ENCODE peak calls at places on chromosomes 13 and 19, in four cellular contexts. Z is PC-3, R is HCT116, L is fibroblast of lung. Y is an unnamed sample.

GRCh38 chr19:10142701-10143375 is 23.1 kb upstream of the EIF3G start:
- DNase-seq in R (no peak), Z (no peak), L (no peak), Y (no peak)

GRCh38 chr19:16445238-16446107 is 26.3 kb downstream of the EPS15L1 start:
- DNase-seq in R (no peak), Z (peak; percentile 52), L (peak; percentile 18), Y (no peak)

GRCh38 chr13:113849981-113850721 is 13.7 kb downstream of the GAS6 start:
- DNase-seq in L (no peak), Z (no peak), R (no peak), Y (no peak)

GRCh38 chr19:13044160-13044853 is 49.0 kb downstream of the NFIX start:
- DNase-seq in Z (peak; percentile 56), R (no peak), L (no peak), Y (no peak)

GRCh38 chr19:56623006-56623405 is 20.0 kb upstream of the SMIM17 start:
- DNase-seq in R (no peak), Z (no peak), L (no peak), Y (no peak)

GRCh38 chr19:13487985-13488384 is 18.3 kb downstream of the CACNA1A start:
- DNase-seq in L (no peak), R (no peak), Z (no peak), Y (no peak)

GRCh38 chr19:3606690-3607289 is at the start of gene TBXA2R:
- DNase-seq in R (peak; percentile 19), Z (peak; percentile 59), L (peak; percentile 48), Y (peak; percentile 64)

GRCh38 chr13:98543380-98544104 is 33.4 kb downstream of the STK24 start:
- DNase-seq in L (no peak), R (no peak), Z (no peak), Y (no peak)

GRCh38 chr19:5719274-5719960 is 529 bp downstream of the LONP1 start:
- DNase-seq in R (no peak), Z (no peak), L (no peak), Y (peak; percentile 40)

GRCh38 chr13:31996611-31997010 is 35.0 kb upstream of the FRY start:
- DNase-seq in Z (no peak), R (no peak), L (no peak), Y (no peak)

GRCh38 chr13:103243495-103243894 is 177.3 kb upstream of the SLC10A2 start:
- DNase-seq in R (no peak), L (no peak), Z (no peak), Y (no peak)

GRCh38 chr19:56141416-56141992 is 417 bp downstream of the ZNF444 start:
- DNase-seq in Z (no peak), L (no peak), R (no peak), Y (peak; percentile 59)

GRCh38 chr13:75368167-75368566 is 113.8 kb downstream of the TBC1D4 start:
- DNase-seq in Z (peak; percentile 65), R (peak; percentile 38), L (peak; percentile 93), Y (no peak)

GRCh38 chr13:109941951-109942350 is 155.6 kb upstream of the IRS2 start:
- DNase-seq in R (no peak), L (peak; percentile 46), Z (no peak), Y (no peak)

GRCh38 chr19:4375164-4375619 is 25.2 kb downstream of the SH3GL1 start:
- DNase-seq in R (no peak), L (no peak), Z (peak; percentile 95), Y (no peak)

GRCh38 chr19:571127-571974 is 1.0 kb upstream of the BSG start:
- DNase-seq in Z (peak; percentile 68), R (no peak), L (peak; percentile 40), Y (peak; percentile 71)

GRCh38 chr13:51524312-51524711 is 60.0 kb upstream of the WDFY2 start:
- DNase-seq in L (peak; percentile 46), Z (peak; percentile 69), R (no peak), Y (no peak)

GRCh38 chr13:33454844-33455256 is 169.3 kb upstream of the STARD13 start:
- DNase-seq in Z (peak; percentile 56), R (no peak), L (peak; percentile 6), Y (no peak)

GRCh38 chr19:35986664-35987570 is 8.1 kb upstream of the SDHAF1 start:
- DNase-seq in R (no peak), Z (no peak), L (no peak), Y (peak; percentile 76)

GRCh38 chr19:35134601-35135091 is at the start of gene LGI4:
- DNase-seq in R (no peak), Z (no peak), L (no peak), Y (peak; percentile 16)

GRCh38 chr13:33236021-33236420 is 49.5 kb downstream of the STARD13 start:
- DNase-seq in R (no peak), Z (peak; percentile 85), L (peak; percentile 65), Y (no peak)

GRCh38 chr13:80604094-80604493 is 263.2 kb upstream of the SPRY2 start:
- DNase-seq in R (no peak), Z (peak; percentile 4), L (no peak), Y (peak; percentile 4)

DNA sequence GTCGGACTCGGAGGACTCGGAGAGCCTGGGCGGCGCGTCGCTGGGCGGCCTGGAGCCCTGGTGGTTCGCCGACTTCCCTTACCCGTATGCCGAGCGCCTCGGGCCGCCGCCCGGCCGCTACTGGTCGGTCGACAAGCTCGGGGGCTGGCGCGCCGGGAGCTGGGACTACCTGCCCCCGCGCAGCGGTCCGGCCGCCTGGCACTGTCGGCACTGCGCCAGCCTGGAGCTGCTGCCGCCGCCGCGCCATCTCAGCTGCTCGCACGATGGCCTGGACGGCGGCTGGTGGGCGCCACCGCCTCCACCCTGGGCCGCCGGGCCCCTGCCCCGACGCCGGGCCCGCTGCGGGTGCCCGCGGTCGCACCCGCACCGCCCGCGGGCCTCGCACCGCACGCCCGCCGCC is 2.5 kb upstream of the GRWD1 start:
- DNase-seq in Z (no peak), L (no peak), R (no peak), Y (peak; percentile 26)
- TF ChIP-seq EZH2 in Z (no peak), L (peak; percentile 72), R (no peak), Y (peak; percentile 11)

GRCh38 chr19:19475845-19476828 is 39.2 kb downstream of the TSSK6 start:
- DNase-seq in R (no peak), L (no peak), Z (peak; percentile 36), Y (peak; percentile 60)
- TF ChIP-seq CTCF in R (peak; percentile 34), L (peak; percentile 48), Z (peak; percentile 59), Y (peak; percentile 56)

GRCh38 chr13:112054616-112055015 is 12.3 kb upstream of the SOX1 start:
- DNase-seq in Z (no peak), R (no peak), L (no peak), Y (no peak)
- TF ChIP-seq EZH2 in Z (no peak), R (no peak), L (no peak), Y (peak; percentile 65)

GRCh38 chr19:15250635-15250993 is 18.4 kb upstream of the EPHX3 start:
- DNase-seq in Z (no peak), R (no peak), L (no peak), Y (no peak)

GRCh38 chr19:15253076-15253475 is 20.8 kb upstream of the EPHX3 start:
- DNase-seq in L (no peak), R (no peak), Z (no peak), Y (no peak)

GRCh38 chr19:15252398-15253018 is 20.3 kb upstream of the EPHX3 start:
- DNase-seq in Z (no peak), L (peak; percentile 55), R (no peak), Y (peak; percentile 55)

GRCh38 chr19:15251010-15251748 is 18.9 kb upstream of the EPHX3 start:
- DNase-seq in R (no peak), Z (no peak), L (peak; percentile 63), Y (no peak)

GRCh38 chr19:15251749-15252397 is 19.6 kb upstream of the EPHX3 start:
- DNase-seq in L (peak; percentile 98), Z (peak; percentile 55), R (no peak), Y (peak; percentile 88)
- TF ChIP-seq CTCF in L (peak; percentile 53), Z (peak; percentile 55), R (peak; percentile 49), Y (peak; percentile 60)

DNA sequence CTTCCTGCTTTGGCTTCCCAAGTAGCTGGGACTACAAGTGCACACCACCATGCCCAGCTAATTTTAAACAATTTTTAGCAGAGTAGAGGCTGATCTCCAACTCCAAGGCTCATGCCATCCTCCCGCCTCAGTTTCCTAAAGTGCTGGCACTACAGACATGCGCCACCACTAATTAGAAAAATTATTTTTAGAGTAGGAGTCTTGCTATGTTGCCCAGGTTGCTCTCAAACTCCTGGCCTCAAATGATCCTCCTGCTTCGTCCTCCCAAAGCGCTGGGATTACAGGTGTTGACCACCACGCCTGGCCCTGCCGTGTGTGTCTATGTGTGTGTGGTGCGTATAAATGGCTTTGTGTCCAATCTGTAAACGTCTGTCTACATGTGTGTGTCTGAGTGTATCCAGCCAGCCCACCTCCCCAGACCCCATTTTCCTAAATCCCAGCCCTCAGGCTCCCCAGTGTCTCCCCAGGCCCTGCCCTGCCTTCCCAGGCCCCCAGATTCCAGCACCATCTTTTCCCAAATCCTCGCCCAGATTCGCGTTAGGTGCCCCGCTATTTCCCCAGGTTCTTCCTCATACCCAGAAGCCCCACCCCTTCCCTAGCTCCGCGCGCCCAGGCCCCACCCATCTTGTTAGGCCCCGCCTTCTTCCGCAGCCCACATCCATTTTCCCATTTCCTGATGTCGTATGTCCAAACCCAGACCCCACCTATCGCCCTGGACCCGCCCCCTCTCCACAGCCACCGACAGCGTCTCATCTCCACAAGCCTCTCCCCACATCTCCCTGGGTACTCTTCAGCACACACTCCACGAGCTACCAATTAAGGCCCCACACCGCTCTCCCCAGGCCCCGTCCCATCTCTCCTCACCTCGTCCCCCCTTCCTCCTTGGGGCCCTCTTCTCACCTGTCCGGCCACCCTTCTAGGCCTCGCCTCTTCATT is 24.9 kb downstream of the SLC8A2 start:
- DNase-seq in R (peak; percentile 81), Z (peak; percentile 16), L (no peak), Y (peak; percentile 79)
- TF ChIP-seq EZH2 in R (no peak), Z (no peak), L (no peak), Y (no peak)

DNA sequence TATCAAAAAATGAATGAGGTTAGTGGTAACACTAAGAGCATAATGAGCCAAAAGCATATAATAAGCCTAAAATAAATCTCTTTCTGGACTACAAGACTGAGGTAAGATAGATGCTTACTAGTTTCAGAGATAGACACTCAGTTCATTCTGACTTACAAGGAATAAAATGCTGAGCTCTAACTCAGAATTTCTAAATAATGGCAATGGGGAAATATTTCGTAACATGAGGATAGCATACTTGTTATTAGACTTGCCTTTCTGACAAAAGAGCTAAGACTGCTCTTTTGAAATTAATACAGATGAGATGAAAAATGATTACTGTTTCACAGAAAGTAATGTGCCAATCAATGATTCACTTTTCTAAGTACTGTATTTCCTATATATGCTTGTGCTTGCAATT is 2770.9 kb upstream of the PCDH20 start:
- DNase-seq in L (peak; percentile 7), R (no peak), Z (no peak), Y (no peak)
- TF ChIP-seq CTCF in L (no peak), R (no peak), Z (no peak), Y (no peak)

GRCh38 chr13:42099962-42100675 is 51.7 kb downstream of the DGKH start:
- DNase-seq in L (no peak), R (no peak), Z (no peak), Y (no peak)

DNA sequence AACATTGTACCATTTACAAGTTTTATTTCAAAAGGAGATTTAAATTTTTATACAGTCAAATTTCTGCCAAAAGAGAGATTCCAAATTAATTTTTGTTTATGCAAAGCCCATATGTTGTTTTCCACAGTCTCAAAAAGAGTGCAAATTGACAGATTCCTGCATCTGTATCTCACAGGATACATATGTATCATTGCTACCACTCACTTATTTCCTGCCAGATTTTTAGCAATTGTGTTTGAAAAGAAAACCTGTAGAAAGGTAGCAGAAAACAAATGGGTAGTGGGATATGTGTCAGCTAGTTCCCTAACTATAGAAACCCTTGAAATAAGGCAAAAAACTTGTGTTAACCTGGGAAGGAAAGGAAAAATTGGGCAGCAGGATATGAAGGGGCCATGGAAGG is 46.2 kb downstream of the DGKH start:
- DNase-seq in R (no peak), Z (no peak), L (no peak), Y (no peak)
- TF ChIP-seq EZH2 in R (no peak), Z (no peak), L (no peak), Y (no peak)